ENCODE peak calls at places on chromosome 12, in five cellular contexts. Z, Y, F, C and R are unnamed samples.
A peak's percentile ranks its signal among the peaks of the same experiment; 100 is the strongest.

GRCh38 chr12:4270016-4270669 is 3.4 kb upstream of the CCND2 start:
- DNase-seq in Z (no peak), Y (no peak), F (no peak), C (no peak), R (no peak)

GRCh38 chr12:5076761-5077160 is 33.1 kb downstream of the KCNA5 start:
- DNase-seq in Z (no peak), Y (no peak), F (no peak), C (no peak), R (no peak)

GRCh38 chr12:101459642-101460346 is 15.3 kb upstream of the SPIC start:
- DNase-seq in Z (peak; percentile 93), Y (no peak), F (no peak), C (peak; percentile 39), R (no peak)

GRCh38 chr12:107523760-107524558 is 161.6 kb upstream of the PWP1 start:
- DNase-seq in Z (no peak), Y (no peak), F (no peak), C (no peak), R (no peak)

GRCh38 chr12:40226652-40227051 is 1.9 kb downstream of the LRRK2 start:
- DNase-seq in Z (peak; percentile 90), Y (no peak), F (no peak), C (peak; percentile 73), R (no peak)

GRCh38 chr12:94710933-94711332 is 60.6 kb upstream of the TMCC3 start:
- DNase-seq in Z (peak; percentile 61), Y (no peak), F (no peak), C (peak; percentile 4), R (peak; percentile 53)

GRCh38 chr12:51548241-51548640 is 42.8 kb upstream of the SCN8A start:
- DNase-seq in Z (no peak), Y (no peak), F (no peak), C (no peak), R (no peak)

GRCh38 chr12:59113831-59114273 is 193.5 kb upstream of the LRIG3 start:
- DNase-seq in Z (peak; percentile 84), Y (peak; percentile 46), F (peak; percentile 9), C (peak; percentile 81), R (peak; percentile 65)

GRCh38 chr12:49091836-49092085 is 2.8 kb downstream of the DHH start:
- DNase-seq in Z (no peak), Y (no peak), F (no peak), C (peak; percentile 43), R (no peak)

GRCh38 chr12:109203480-109203879 is 87.1 kb downstream of the ACACB start:
- DNase-seq in Z (no peak), Y (no peak), F (no peak), C (no peak), R (no peak)

GRCh38 chr12:103810108-103810507 is 30.9 kb downstream of the NT5DC3 start:
- DNase-seq in Z (no peak), Y (peak; percentile 22), F (no peak), C (no peak), R (no peak)

GRCh38 chr12:48041591-48042423 is 37.5 kb upstream of the COL2A1 start:
- DNase-seq in Z (no peak), Y (no peak), F (no peak), C (no peak), R (no peak)

GRCh38 chr12:23862746-23863145 is 86.7 kb downstream of the SOX5 start:
- DNase-seq in Z (no peak), Y (no peak), F (no peak), C (no peak), R (no peak)

GRCh38 chr12:38906482-38907170 is 1.2 kb upstream of the CPNE8 start:
- DNase-seq in Z (peak; percentile 88), Y (peak; percentile 54), F (peak; percentile 56), C (no peak), R (peak; percentile 80)

GRCh38 chr12:124866883-124867232 is 3.2 kb upstream of the SCARB1 start:
- DNase-seq in Z (no peak), Y (no peak), F (no peak), C (no peak), R (no peak)
- TF ChIP-seq BHLHE40 in Z (no peak), Y (peak; percentile 76), F (no peak), C (no peak), R (no peak)

GRCh38 chr12:76360316-76360715 is 12.1 kb upstream of the BBS10 start:
- DNase-seq in Z (no peak), Y (no peak), F (no peak), C (no peak), R (no peak)

GRCh38 chr12:76368230-76368629 is 20.0 kb upstream of the BBS10 start:
- DNase-seq in Z (no peak), Y (no peak), F (no peak), C (no peak), R (no peak)

GRCh38 chr12:76366163-76366562 is 17.9 kb upstream of the BBS10 start:
- DNase-seq in Z (no peak), Y (no peak), F (no peak), C (no peak), R (no peak)
- TF ChIP-seq BHLHE40 in Z (no peak), Y (no peak), F (no peak), C (no peak), R (no peak)

GRCh38 chr12:110591508-110592051 is 8.5 kb upstream of the PPTC7 start:
- DNase-seq in Z (no peak), Y (no peak), F (no peak), C (no peak), R (no peak)
- TF ChIP-seq BHLHE40 in Z (no peak), Y (no peak), F (no peak), C (no peak), R (no peak)

GRCh38 chr12:70839544-70839943 is 81.0 kb downstream of the PTPRR start:
- DNase-seq in Z (no peak), Y (no peak), F (no peak), C (no peak), R (no peak)

GRCh38 chr12:70835948-70836347 is 84.6 kb downstream of the PTPRR start:
- DNase-seq in Z (no peak), Y (no peak), F (no peak), C (no peak), R (no peak)

GRCh38 chr12:70840966-70841365 is 79.6 kb downstream of the PTPRR start:
- DNase-seq in Z (no peak), Y (no peak), F (no peak), C (no peak), R (no peak)

GRCh38 chr12:70842136-70842535 is 78.4 kb downstream of the PTPRR start:
- DNase-seq in Z (no peak), Y (no peak), F (no peak), C (no peak), R (no peak)

GRCh38 chr12:70837026-70837425 is 83.5 kb downstream of the PTPRR start:
- DNase-seq in Z (no peak), Y (no peak), F (no peak), C (no peak), R (no peak)
- TF ChIP-seq BHLHE40 in Z (no peak), Y (no peak), F (no peak), C (no peak), R (no peak)

GRCh38 chr12:26245175-26245942 is 50.0 kb downstream of the SSPN start:
- DNase-seq in Z (no peak), Y (no peak), F (no peak), C (no peak), R (no peak)
- TF ChIP-seq BHLHE40 in Z (no peak), Y (no peak), F (no peak), C (no peak), R (no peak)